ENCODE peak calls at places on chromosomes 13 and 19, in seven cellular contexts. One of them, this sample, is unnamed.

GRCh38 chr13:95288899-95289500 is 12.3 kb downstream of the ABCC4 start:
- DNase-seq in epithelial cell of proximal tubule: no peak
- DNase-seq in neural progenitor cell: no peak
- DNase-seq in NB4: peak
- DNase-seq in endothelial cell: no peak
- DNase-seq in endodermal cell: no peak
- DNase-seq in AG04450: no peak
- DNase-seq in this sample: no peak

GRCh38 chr13:113903361-113903760 is 39.5 kb upstream of the GAS6 start:
- DNase-seq in epithelial cell of proximal tubule: no peak
- DNase-seq in neural progenitor cell: no peak
- DNase-seq in NB4: no peak
- DNase-seq in endothelial cell: no peak
- DNase-seq in endodermal cell: no peak
- DNase-seq in AG04450: no peak
- DNase-seq in this sample: no peak

GRCh38 chr13:57820924-57821323 is 189.4 kb downstream of the PCDH17 start:
- DNase-seq in epithelial cell of proximal tubule: no peak
- DNase-seq in neural progenitor cell: no peak
- DNase-seq in NB4: no peak
- DNase-seq in endothelial cell: no peak
- DNase-seq in endodermal cell: no peak
- DNase-seq in AG04450: no peak
- DNase-seq in this sample: no peak

GRCh38 chr13:26698392-26699196 is 62.0 kb downstream of the GPR12 start:
- DNase-seq in epithelial cell of proximal tubule: peak
- DNase-seq in neural progenitor cell: peak
- DNase-seq in NB4: peak
- DNase-seq in endothelial cell: peak
- DNase-seq in endodermal cell: peak
- DNase-seq in AG04450: peak
- DNase-seq in this sample: peak

GRCh38 chr13:48636550-48636949 is 17.2 kb upstream of the CYSLTR2 start:
- DNase-seq in epithelial cell of proximal tubule: no peak
- DNase-seq in neural progenitor cell: no peak
- DNase-seq in NB4: no peak
- DNase-seq in endothelial cell: no peak
- DNase-seq in endodermal cell: no peak
- DNase-seq in AG04450: no peak
- DNase-seq in this sample: no peak

GRCh38 chr13:109494955-109495354 is 291.4 kb downstream of the IRS2 start:
- DNase-seq in epithelial cell of proximal tubule: no peak
- DNase-seq in neural progenitor cell: no peak
- DNase-seq in NB4: no peak
- DNase-seq in endothelial cell: no peak
- DNase-seq in endodermal cell: no peak
- DNase-seq in AG04450: no peak
- DNase-seq in this sample: no peak

GRCh38 chr13:52455677-52456041 is 381 bp downstream of the CKAP2 start:
- DNase-seq in epithelial cell of proximal tubule: no peak
- DNase-seq in neural progenitor cell: peak
- DNase-seq in NB4: peak
- DNase-seq in endothelial cell: peak
- DNase-seq in endodermal cell: peak
- DNase-seq in AG04450: peak
- DNase-seq in this sample: peak

GRCh38 chr13:83248751-83249150 is 633.5 kb downstream of the SLITRK1 start:
- DNase-seq in epithelial cell of proximal tubule: no peak
- DNase-seq in neural progenitor cell: no peak
- DNase-seq in NB4: no peak
- DNase-seq in endothelial cell: no peak
- DNase-seq in endodermal cell: no peak
- DNase-seq in AG04450: no peak
- DNase-seq in this sample: no peak

GRCh38 chr19:29001006-29001921 is 211.7 kb downstream of the UQCRFS1 start:
- DNase-seq in epithelial cell of proximal tubule: no peak
- DNase-seq in neural progenitor cell: no peak
- DNase-seq in NB4: peak
- DNase-seq in endothelial cell: no peak
- DNase-seq in endodermal cell: no peak
- DNase-seq in AG04450: no peak
- DNase-seq in this sample: no peak

GRCh38 chr19:34274827-34275625 is 20.7 kb downstream of the GARRE1 start:
- DNase-seq in epithelial cell of proximal tubule: no peak
- DNase-seq in neural progenitor cell: no peak
- DNase-seq in NB4: no peak
- DNase-seq in endothelial cell: no peak
- DNase-seq in endodermal cell: no peak
- DNase-seq in AG04450: peak
- DNase-seq in this sample: no peak
- TF ChIP-seq CTCF in epithelial cell of proximal tubule: no peak
- TF ChIP-seq CTCF in neural progenitor cell: no peak
- TF ChIP-seq CTCF in NB4: no peak
- TF ChIP-seq CTCF in endothelial cell: no peak
- TF ChIP-seq CTCF in endodermal cell: no peak
- TF ChIP-seq CTCF in AG04450: peak
- TF ChIP-seq CTCF in this sample: no peak

GRCh38 chr19:18603255-18603957 is 3.2 kb downstream of the CRLF1 start:
- DNase-seq in epithelial cell of proximal tubule: no peak
- DNase-seq in neural progenitor cell: peak
- DNase-seq in NB4: peak
- DNase-seq in endothelial cell: peak
- DNase-seq in endodermal cell: peak
- DNase-seq in AG04450: no peak
- DNase-seq in this sample: peak
- TF ChIP-seq CTCF in epithelial cell of proximal tubule: peak
- TF ChIP-seq CTCF in neural progenitor cell: peak
- TF ChIP-seq CTCF in NB4: peak
- TF ChIP-seq CTCF in endothelial cell: no peak
- TF ChIP-seq CTCF in endodermal cell: peak
- TF ChIP-seq CTCF in AG04450: peak
- TF ChIP-seq CTCF in this sample: no peak

DNA sequence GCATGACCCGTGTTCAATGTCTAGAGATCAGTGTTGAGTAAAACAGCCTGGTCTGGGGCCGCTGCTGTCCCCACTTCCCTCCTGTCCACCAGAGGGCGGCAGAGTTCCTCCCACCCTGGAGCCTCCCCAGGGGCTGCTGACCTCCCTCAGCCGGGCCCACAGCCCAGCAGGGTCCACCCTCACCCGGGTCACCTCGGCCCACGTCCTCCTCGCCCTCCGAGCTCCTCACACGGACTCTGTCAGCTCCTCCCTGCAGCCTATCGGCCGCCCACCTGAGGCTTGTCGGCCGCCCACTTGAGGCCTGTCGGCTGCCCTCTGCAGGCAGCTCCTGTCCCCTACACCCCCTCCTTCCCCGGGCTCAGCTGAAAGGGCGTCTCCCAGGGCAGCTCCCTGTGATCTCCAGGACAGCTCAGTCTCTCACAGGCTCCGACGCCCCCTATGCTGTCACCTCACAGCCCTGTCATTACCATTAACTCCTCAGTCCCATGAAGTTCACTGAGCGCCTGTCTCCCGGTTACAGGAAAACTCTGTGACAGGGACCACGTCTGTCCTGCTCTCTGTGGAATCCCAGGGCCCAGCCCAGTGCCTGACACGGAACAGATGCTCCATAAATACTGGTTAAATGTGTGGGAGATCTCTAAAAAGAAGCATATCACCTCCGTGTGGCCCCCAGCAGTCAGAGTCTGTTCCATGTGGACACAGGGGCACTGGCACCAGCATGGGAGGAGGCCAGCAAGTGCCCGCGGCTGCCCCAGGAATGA is 1.5 kb upstream of the CEACAM5 start:
- DNase-seq in epithelial cell of proximal tubule: no peak
- DNase-seq in neural progenitor cell: peak
- DNase-seq in NB4: peak
- DNase-seq in endothelial cell: peak
- DNase-seq in endodermal cell: peak
- DNase-seq in AG04450: no peak
- DNase-seq in this sample: peak
- TF ChIP-seq CTCF in epithelial cell of proximal tubule: peak
- TF ChIP-seq CTCF in neural progenitor cell: peak
- TF ChIP-seq CTCF in NB4: peak
- TF ChIP-seq CTCF in endothelial cell: peak
- TF ChIP-seq CTCF in endodermal cell: peak
- TF ChIP-seq CTCF in AG04450: peak
- TF ChIP-seq CTCF in this sample: peak

DNA sequence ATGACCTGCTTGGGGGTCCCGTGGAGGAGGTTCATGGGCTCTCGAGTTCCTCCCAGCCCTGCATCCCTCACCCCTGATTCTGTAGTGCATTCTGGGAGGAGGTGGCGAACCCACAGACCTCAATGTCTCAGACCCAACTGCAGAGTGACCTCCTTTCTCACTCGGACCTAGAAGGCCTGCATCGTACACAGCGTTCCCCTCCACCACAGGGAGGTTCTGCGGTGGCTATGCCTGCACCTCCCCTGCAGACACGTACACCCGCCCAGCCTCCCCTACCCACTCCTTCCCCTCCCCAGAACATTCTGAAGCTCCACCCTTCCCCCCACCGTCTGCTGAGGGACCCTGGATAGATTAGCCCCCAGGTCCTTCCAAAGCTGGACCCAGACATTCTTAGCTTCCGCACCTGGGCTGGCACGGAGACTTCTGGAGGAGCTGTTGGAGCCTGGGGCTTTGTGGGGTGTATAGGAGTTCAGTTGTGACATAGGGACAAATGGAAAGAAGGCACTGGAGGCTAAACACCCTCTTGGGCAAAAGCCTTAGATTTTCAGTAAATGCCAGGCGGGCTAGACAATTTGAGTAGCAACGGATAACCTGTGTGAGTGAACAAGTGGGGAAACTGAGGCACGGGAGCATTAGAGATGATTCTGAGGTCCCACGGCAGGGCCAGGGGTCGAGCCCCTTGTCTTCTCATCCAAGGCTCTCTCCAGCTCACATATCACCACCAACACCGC is 455 bp upstream of the FSD1 start:
- DNase-seq in epithelial cell of proximal tubule: no peak
- DNase-seq in neural progenitor cell: no peak
- DNase-seq in NB4: no peak
- DNase-seq in endothelial cell: no peak
- DNase-seq in endodermal cell: no peak
- DNase-seq in AG04450: no peak
- DNase-seq in this sample: no peak
- TF ChIP-seq CTCF in epithelial cell of proximal tubule: no peak
- TF ChIP-seq CTCF in neural progenitor cell: no peak
- TF ChIP-seq CTCF in NB4: no peak
- TF ChIP-seq CTCF in endothelial cell: no peak
- TF ChIP-seq CTCF in endodermal cell: no peak
- TF ChIP-seq CTCF in AG04450: no peak
- TF ChIP-seq CTCF in this sample: no peak

This sample was measured in GM13976.